ENCODE peak calls at places on chromosomes 13 and 19, in six cellular contexts. One of them, this sample, is unnamed.

GRCh38 chr13:18212873-18213272 is 968.8 kb downstream of the TUBA3C start:
- DNase-seq in HT1080: peak
- DNase-seq in T follicular helper cell: no peak
- DNase-seq in heart right ventricle: no peak
- DNase-seq in substantia nigra: no peak
- DNase-seq in AG04449: no peak
- DNase-seq in this sample: peak

GRCh38 chr19:35856001-35856400 is 710 bp upstream of the KIRREL2 start:
- DNase-seq in heart right ventricle: no peak
- DNase-seq in AG04449: no peak
- DNase-seq in T follicular helper cell: no peak
- DNase-seq in HT1080: no peak
- DNase-seq in substantia nigra: no peak
- DNase-seq in this sample: no peak

GRCh38 chr19:48111280-48111679 is 663 bp upstream of the PLA2G4C start:
- DNase-seq in substantia nigra: no peak
- DNase-seq in heart right ventricle: no peak
- DNase-seq in T follicular helper cell: no peak
- DNase-seq in HT1080: no peak
- DNase-seq in AG04449: no peak
- DNase-seq in this sample: no peak

GRCh38 chr19:48724796-48725753 is 5.5 kb upstream of the MAMSTR start:
- DNase-seq in heart right ventricle: no peak
- DNase-seq in T follicular helper cell: no peak
- DNase-seq in AG04449: peak
- DNase-seq in substantia nigra: no peak
- DNase-seq in HT1080: peak
- DNase-seq in this sample: peak

GRCh38 chr13:40190656-40191100 is 475.8 kb downstream of the FOXO1 start:
- DNase-seq in AG04449: peak
- DNase-seq in T follicular helper cell: peak
- DNase-seq in heart right ventricle: no peak
- DNase-seq in HT1080: peak
- DNase-seq in substantia nigra: peak
- DNase-seq in this sample: no peak

GRCh38 chr19:4172861-4173473 is 9.4 kb downstream of the SIRT6 start:
- DNase-seq in HT1080: no peak
- DNase-seq in heart right ventricle: peak
- DNase-seq in AG04449: no peak
- DNase-seq in substantia nigra: no peak
- DNase-seq in T follicular helper cell: peak
- DNase-seq in this sample: no peak

GRCh38 chr19:21677696-21678418 is 89.5 kb downstream of the ZNF100 start:
- DNase-seq in heart right ventricle: peak
- DNase-seq in HT1080: no peak
- DNase-seq in T follicular helper cell: no peak
- DNase-seq in substantia nigra: no peak
- DNase-seq in AG04449: no peak
- DNase-seq in this sample: no peak

GRCh38 chr13:100210966-100211710 is 122.2 kb downstream of the PCCA start:
- DNase-seq in HT1080: peak
- DNase-seq in heart right ventricle: no peak
- DNase-seq in substantia nigra: no peak
- DNase-seq in AG04449: no peak
- DNase-seq in T follicular helper cell: no peak
- DNase-seq in this sample: no peak

GRCh38 chr19:5073153-5073844 is 104.4 kb downstream of the KDM4B start:
- DNase-seq in T follicular helper cell: no peak
- DNase-seq in AG04449: no peak
- DNase-seq in substantia nigra: no peak
- DNase-seq in HT1080: no peak
- DNase-seq in heart right ventricle: no peak
- DNase-seq in this sample: no peak

This sample was measured in A549.